ENCODE peak calls at places on chromosomes 4 and X, in nine cellular contexts. G is CD8-positive, alpha-beta T cell; F is A673; M is left lung; N is BJ; Q is AG04449; U is mucosa of descending colon; K is dorsolateral prefrontal cortex; B is fibroblast of lung. R is an unnamed sample.

GRCh38 chrX:52034211-52034610 is 34.8 kb downstream of the MAGED4B start:
- DNase-seq in M (no peak), K (no peak), B (no peak), N (no peak), U (no peak), G (no peak), Q (no peak), F (no peak), R (no peak)

GRCh38 chrX:100831219-100831946 is 11.2 kb downstream of the CSTF2 start:
- DNase-seq in Q (no peak), M (no peak), F (no peak), B (no peak), U (no peak), K (no peak), N (no peak), G (no peak), R (no peak)

GRCh38 chr4:19262467-19262866 is 989.2 kb upstream of the SLIT2 start:
- DNase-seq in G (no peak), Q (no peak), F (peak), U (no peak), K (no peak), M (no peak), B (peak), N (no peak), R (no peak)

GRCh38 chrX:39756086-39756883 is 341.5 kb downstream of the BCOR start:
- DNase-seq in K (no peak), F (no peak), U (no peak), G (no peak), M (no peak), B (no peak), N (no peak), Q (no peak), R (no peak)

GRCh38 chr4:86174496-86174895 is 185.4 kb downstream of the MAPK10 start:
- DNase-seq in G (no peak), B (no peak), Q (no peak), U (no peak), F (no peak), K (no peak), M (no peak), N (no peak), R (no peak)

GRCh38 chrX:9651737-9652136 is 113.9 kb downstream of the GPR143 start:
- DNase-seq in U (no peak), Q (no peak), M (no peak), B (no peak), N (no peak), G (no peak), F (no peak), K (no peak), R (no peak)

GRCh38 chr4:184163813-184164212 is 53.9 kb downstream of the ENPP6 start:
- DNase-seq in U (no peak), Q (no peak), F (peak), N (no peak), K (peak), G (no peak), M (peak), B (peak), R (no peak)

GRCh38 chr4:174538123-174538875 is 16.0 kb upstream of the HPGD start:
- DNase-seq in U (no peak), N (no peak), G (no peak), M (no peak), F (no peak), B (no peak), K (no peak), Q (no peak), R (peak)

GRCh38 chrX:38868941-38869378 is 67.7 kb downstream of the MID1IP1 start:
- DNase-seq in F (no peak), M (no peak), K (no peak), B (peak), N (peak), G (no peak), Q (no peak), U (no peak), R (no peak)

GRCh38 chrX:119887721-119888425 is 7.8 kb upstream of the AKAP14 start:
- DNase-seq in F (peak), M (peak), U (peak), Q (no peak), G (peak), N (no peak), K (peak), B (peak), R (peak)

GRCh38 chrX:44042731-44043130 is 69.5 kb upstream of the NDP start:
- DNase-seq in Q (no peak), G (no peak), B (peak), K (no peak), N (no peak), F (no peak), M (no peak), U (no peak), R (no peak)

GRCh38 chr4:100188829-100189228 is 1.4 kb downstream of the DDIT4L start:
- DNase-seq in B (no peak), N (no peak), K (no peak), M (no peak), U (no peak), F (no peak), G (no peak), Q (no peak), R (no peak)

DNA sequence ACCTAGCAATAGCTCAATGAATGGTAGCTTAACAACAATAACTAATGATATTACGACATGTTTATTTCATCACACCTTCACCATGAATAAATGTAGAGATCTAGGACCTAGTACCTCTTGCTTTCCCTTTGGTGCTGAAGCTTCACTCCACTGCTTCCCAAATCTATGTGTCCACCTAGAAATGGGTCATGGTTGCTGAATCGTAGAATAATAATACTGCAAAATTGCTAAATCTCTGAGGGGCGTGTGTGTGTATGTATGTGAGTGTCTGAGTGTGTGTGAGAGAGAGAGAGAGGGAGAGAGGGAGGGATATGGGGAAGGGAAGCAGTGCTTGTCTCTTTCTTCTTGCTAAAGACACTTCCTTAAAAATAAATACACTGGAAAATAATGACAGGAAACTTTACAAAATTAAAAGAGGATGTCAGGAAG is 109.3 kb upstream of the BMP2K start:
- DNase-seq in B (no peak), U (no peak), G (no peak), M (no peak), F (no peak), N (no peak), Q (no peak), K (no peak), R (no peak)
- H3K4me3 ChIP-seq in B (no peak), U (no peak), G (no peak), M (no peak), F (no peak), N (no peak), Q (no peak), K (no peak), R (no peak)

GRCh38 chr4:113157086-113157857 is 107.8 kb downstream of the ANK2 start:
- DNase-seq in B (no peak), N (no peak), M (no peak), U (no peak), F (no peak), G (no peak), Q (no peak), K (no peak), R (no peak)

GRCh38 chr4:113148925-113149324 is 99.5 kb downstream of the ANK2 start:
- DNase-seq in N (no peak), Q (no peak), M (no peak), B (no peak), G (no peak), U (no peak), K (no peak), F (no peak), R (no peak)

GRCh38 chr4:113154281-113154680 is 104.8 kb downstream of the ANK2 start:
- DNase-seq in N (no peak), Q (no peak), U (no peak), B (no peak), M (no peak), F (no peak), K (no peak), G (no peak), R (no peak)

GRCh38 chr4:113147498-113148231 is 98.2 kb downstream of the ANK2 start:
- DNase-seq in G (no peak), B (no peak), Q (no peak), M (no peak), U (no peak), F (no peak), N (no peak), K (no peak), R (no peak)

GRCh38 chr4:113153529-113154101 is 104.2 kb downstream of the ANK2 start:
- DNase-seq in G (no peak), Q (no peak), B (peak), U (no peak), M (no peak), N (no peak), F (peak), K (no peak), R (no peak)
- TF ChIP-seq CTCF in G (no peak), Q (no peak), B (no peak), U (no peak), M (no peak), N (no peak), F (peak), K (no peak), R (no peak)

DNA sequence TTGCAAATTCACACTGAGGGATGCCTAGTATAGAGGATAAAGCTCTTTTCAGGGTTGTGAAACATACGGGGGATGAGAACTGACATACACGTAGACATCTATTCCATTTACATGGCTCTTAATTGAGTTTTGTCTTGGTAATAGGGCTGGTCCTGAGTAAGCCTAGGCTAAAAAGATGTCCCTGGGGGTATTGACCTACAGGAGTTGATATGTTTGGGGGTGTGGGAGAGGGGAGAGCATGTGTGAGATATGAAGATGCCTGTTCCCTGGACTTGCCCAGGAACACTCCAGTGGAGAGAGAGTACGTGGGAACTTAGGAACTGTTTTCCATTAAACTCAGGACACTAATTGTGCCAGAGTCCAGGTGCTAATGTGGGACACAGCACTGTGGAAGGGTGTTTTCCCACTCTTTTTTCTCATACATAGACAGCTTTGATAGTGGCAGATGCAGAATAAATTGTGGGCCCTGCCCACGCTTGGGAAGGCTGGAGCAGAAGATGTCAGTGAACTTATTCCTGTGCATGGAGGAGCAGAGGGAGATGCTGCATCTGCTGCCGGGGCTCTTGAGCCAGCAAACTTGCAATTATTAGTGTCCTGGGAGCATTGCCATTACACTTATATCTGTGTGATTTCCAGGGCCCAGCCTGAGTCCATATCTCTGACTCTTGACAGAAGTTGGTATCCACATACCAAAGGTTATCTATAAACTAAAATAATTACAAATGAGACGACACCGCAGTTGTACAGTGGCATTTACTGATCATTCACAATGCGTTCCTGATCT is 20.7 kb downstream of the SYNPO2 start:
- DNase-seq in Q (no peak), K (no peak), N (no peak), F (no peak), G (no peak), U (no peak), M (no peak), B (no peak), R (no peak)
- H3K4me3 ChIP-seq in Q (no peak), K (no peak), N (no peak), F (no peak), G (no peak), U (no peak), M (no peak), B (no peak), R (no peak)

GRCh38 chrX:115889121-115889890 is 281.2 kb upstream of the AGTR2 start:
- DNase-seq in U (peak), M (peak), K (peak), Q (no peak), B (no peak), F (no peak), G (no peak), N (no peak), R (no peak)
- TF ChIP-seq CTCF in U (no peak), M (no peak), K (no peak), Q (no peak), B (no peak), F (no peak), G (no peak), N (no peak), R (no peak)

DNA sequence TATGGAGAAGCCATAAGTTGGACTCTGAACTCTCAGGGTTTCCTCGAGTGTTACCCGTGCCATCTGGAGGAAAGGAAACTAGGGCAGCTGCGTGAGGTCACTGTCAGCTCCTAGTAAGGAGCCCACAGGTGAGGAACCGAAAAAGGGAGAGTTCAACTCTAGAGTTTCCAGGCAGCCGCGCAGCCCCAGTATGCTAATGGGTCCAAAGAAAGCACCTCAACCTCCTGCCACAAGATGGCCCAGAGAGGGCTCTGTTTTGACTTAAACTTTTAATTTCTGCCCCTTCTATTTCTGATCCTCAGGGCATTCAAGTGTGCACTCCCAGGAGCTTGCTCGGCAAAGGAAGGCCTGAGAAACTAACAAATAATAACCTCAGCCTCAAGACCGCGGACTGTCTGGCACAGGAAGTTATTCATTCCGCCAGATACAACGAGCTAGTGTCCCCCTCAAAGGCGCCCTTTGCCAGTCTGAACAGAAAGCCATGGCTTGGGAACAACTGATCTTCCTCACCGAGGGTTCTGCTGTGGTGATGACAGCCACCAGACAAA is 13.9 kb downstream of the SCARB2 start:
- DNase-seq in G (no peak), B (peak), K (peak), N (no peak), U (peak), M (no peak), Q (no peak), F (no peak), R (peak)
- H3K4me3 ChIP-seq in G (no peak), B (no peak), K (peak), N (no peak), U (no peak), M (no peak), Q (no peak), F (no peak), R (peak)

DNA sequence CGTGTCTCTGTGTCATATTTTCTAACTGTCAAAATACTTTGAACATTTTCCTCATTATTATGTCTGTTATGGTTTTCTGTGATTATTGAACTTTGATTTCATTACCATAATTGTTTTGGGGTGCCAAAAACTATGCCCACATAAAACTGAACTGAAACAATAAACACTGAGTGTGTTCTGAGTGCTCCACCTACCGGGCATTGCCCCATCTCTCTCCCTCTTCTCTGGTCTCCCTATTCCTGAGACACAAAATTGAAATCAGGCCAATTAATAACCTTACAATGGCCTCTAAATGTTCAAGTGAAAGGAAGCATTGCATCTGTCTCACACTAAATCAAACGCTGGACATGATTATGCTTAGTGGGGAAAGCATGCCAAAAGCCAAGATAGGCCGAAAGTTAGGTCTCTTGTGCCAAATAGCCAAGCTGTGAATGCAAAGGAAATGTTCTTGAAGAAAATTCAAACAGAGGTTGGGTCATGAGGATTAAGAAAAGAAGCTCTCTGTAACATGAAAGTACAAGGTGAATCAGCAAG is 972.3 kb downstream of the PCDH7 start:
- DNase-seq in U (no peak), G (no peak), K (no peak), M (no peak), Q (no peak), F (peak), N (no peak), B (peak), R (no peak)
- TF ChIP-seq CTCF in U (no peak), G (no peak), K (no peak), M (no peak), Q (no peak), F (peak), N (no peak), B (no peak), R (no peak)